ENCODE peak calls at places on chromosomes 4 and X, in four cellular contexts. U is AG09309, B is GM12865, F is A549. A is an unnamed sample.

GRCh38 chrX:150036181-150036580 is 97.9 kb upstream of the EOLA2 start:
- DNase-seq in F (peak), B (no peak), U (no peak), A (no peak)

GRCh38 chrX:155035688-155036087 is 9.0 kb downstream of the FUNDC2 start:
- DNase-seq in F (no peak), U (no peak), B (no peak), A (no peak)

GRCh38 chr4:10773656-10774055 is 89.1 kb upstream of the CLNK start:
- DNase-seq in B (no peak), F (no peak), U (no peak), A (no peak)

GRCh38 chrX:21741869-21742701 is 15.8 kb downstream of the SMPX start:
- DNase-seq in F (no peak), U (no peak), B (no peak), A (no peak)

GRCh38 chr4:180636696-180637095 is 1606.5 kb upstream of the TENM3 start:
- DNase-seq in B (no peak), U (no peak), F (no peak), A (no peak)

GRCh38 chrX:78514852-78515251 is 144.3 kb downstream of the RTL3 start:
- DNase-seq in U (no peak), B (peak), F (no peak), A (no peak)

GRCh38 chrX:56233100-56233499 is 944 bp downstream of the KLF8 start:
- DNase-seq in F (no peak), U (no peak), B (peak), A (no peak)

GRCh38 chr4:187333151-187333550 is 609.5 kb upstream of the FAT1 start:
- DNase-seq in U (no peak), B (no peak), F (no peak), A (no peak)

GRCh38 chrX:142576615-142577014 is 371.5 kb upstream of the MAGEC2 start:
- DNase-seq in B (no peak), U (no peak), F (no peak), A (no peak)

GRCh38 chrX:18354369-18355329 is at the start of gene SCML2:
- DNase-seq in B (peak), U (no peak), F (peak), A (peak)

GRCh38 chrX:18348047-18348446 is 6.4 kb downstream of the SCML2 start:
- DNase-seq in F (no peak), U (no peak), B (no peak), A (no peak)

GRCh38 chrX:18351774-18352173 is 2.7 kb downstream of the SCML2 start:
- DNase-seq in B (no peak), F (no peak), U (no peak), A (no peak)

DNA sequence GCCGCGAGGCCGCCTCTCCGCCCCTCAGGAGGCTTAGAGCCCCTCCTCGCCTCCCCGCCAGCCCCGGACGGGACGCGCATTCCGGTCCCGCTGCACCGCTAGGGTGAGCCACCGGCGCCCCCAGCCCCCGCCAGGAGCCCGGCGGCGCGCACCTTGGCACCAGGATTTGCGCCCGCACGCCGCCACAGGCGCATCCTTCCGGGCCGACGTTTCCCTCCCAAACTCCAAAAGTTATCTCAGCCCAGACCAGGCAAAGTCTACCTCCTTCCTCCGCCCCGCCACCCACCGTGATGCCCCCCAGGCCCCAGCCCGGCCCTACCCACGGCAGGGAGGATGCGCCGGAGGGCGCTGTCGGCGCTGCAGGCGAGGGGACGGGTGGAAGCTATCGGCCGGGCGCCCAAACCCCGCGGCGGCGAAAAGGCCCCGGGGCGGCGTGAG is 538 bp downstream of the SCML2 start:
- DNase-seq in F (peak), B (peak), U (no peak), A (peak)
- TF ChIP-seq CTCF in F (peak), B (peak), U (peak), A (peak)

GRCh38 chr4:184722798-184723197 is 11.1 kb downstream of the CENPU start:
- DNase-seq in U (no peak), B (no peak), F (no peak), A (no peak)
- TF ChIP-seq CTCF in U (no peak), B (peak), F (no peak), A (no peak)

GRCh38 chr4:98932539-98932938 is 3.6 kb upstream of the EIF4E start:
- DNase-seq in F (no peak), U (no peak), B (peak), A (no peak)
- TF ChIP-seq CTCF in F (no peak), U (no peak), B (no peak), A (no peak)

GRCh38 chrX:130994671-130995070 is 63.5 kb upstream of the ARHGAP36 start:
- DNase-seq in B (peak), U (no peak), F (peak), A (peak)
- TF ChIP-seq CTCF in B (no peak), U (peak), F (peak), A (peak)

GRCh38 chr4:72496119-72496518 is 72.9 kb downstream of the ADAMTS3 start:
- DNase-seq in B (no peak), F (no peak), U (peak), A (no peak)
- TF ChIP-seq CTCF in B (no peak), F (no peak), U (peak), A (peak)

DNA sequence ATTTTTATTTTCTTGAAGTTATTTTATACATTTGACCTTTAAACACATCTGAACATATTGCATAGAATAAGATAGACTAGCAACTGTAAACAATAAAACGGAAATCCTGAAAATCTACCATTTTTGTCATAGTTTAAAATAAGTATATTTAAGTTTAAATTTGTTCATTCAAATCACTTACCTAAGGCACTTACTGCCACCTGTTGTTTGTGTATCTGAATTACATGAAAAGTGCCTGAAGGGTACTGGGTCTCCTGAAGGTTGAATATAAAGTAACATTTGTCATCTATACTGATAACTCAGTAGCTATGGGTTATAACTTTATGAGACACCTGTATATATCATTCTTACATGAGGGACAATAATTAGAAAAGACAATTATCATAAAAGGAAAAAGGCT is 38.6 kb downstream of the TRPC5 start:
- DNase-seq in U (no peak), B (peak), F (peak), A (no peak)
- TF ChIP-seq CTCF in U (no peak), B (no peak), F (peak), A (peak)

GRCh38 chrX:53449632-53450031 is 15.5 kb upstream of the HSD17B10 start:
- DNase-seq in F (no peak), U (no peak), B (no peak), A (no peak)

GRCh38 chrX:53447441-53447840 is 13.3 kb upstream of the HSD17B10 start:
- DNase-seq in U (no peak), F (no peak), B (no peak), A (no peak)

GRCh38 chrX:53441531-53442321 is 7.6 kb upstream of the HSD17B10 start:
- DNase-seq in B (peak), F (peak), U (no peak), A (peak)

GRCh38 chrX:53442322-53442631 is 8.1 kb upstream of the HSD17B10 start:
- DNase-seq in B (no peak), U (no peak), F (no peak), A (no peak)

DNA sequence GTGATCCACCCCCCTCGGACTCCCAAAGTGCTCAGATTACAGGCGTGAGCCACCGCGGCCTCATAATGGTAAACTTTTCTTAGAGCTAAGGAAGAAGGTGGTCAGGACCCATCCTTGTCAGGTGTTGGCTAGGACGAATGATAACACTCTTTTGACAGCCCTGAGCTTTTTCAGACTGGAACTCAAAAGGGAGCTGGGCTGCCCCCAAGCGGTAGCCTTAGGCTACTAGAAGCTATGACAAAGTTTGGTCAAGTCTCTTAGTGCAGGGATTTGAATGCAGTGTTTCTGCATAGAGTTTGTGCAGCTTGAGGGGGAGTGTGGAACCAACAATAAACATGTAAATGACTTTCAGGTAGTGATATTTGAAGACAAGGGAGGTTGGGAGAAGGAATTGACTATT is 11.8 kb upstream of the HSD17B10 start:
- DNase-seq in U (no peak), B (peak), F (peak), A (peak)
- TF ChIP-seq CTCF in U (peak), B (peak), F (peak), A (peak)

GRCh38 chr4:173169178-173169427 is 492 bp downstream of the GALNT7 start:
- DNase-seq in U (no peak), B (no peak), F (no peak), A (no peak)
- TF ChIP-seq CTCF in U (no peak), B (no peak), F (no peak), A (no peak)

DNA sequence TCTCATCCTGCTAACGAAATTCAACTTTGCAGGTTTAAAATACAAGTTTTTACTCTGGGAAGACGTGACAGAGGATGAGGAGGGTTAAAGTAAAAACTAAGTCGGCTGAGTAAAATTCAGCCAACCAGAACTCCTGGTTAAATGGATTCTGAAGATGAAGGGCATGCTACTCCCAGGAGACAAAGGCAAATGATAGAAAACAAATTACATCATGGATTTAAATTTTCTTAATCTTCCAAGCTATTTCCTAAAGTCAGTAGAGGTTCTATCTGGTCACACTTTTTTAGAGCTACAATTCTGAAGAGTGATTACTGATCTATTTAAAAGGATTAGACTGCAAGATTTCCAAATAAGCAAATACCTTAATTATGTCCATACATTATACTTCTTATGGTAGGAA is 47.9 kb downstream of the ZNF827 start:
- DNase-seq in U (no peak), F (no peak), B (no peak), A (no peak)
- TF ChIP-seq CTCF in U (no peak), F (no peak), B (no peak), A (no peak)

GRCh38 chr4:6263541-6264540 is 5.8 kb upstream of the WFS1 start:
- DNase-seq in B (peak), U (peak), F (peak), A (no peak)
- TF ChIP-seq CTCF in B (peak), U (peak), F (peak), A (peak)